ENCODE peak calls at places on chromosomes 3 and 15, in nine cellular contexts. B is RWPE1; Y is astrocyte of the spinal cord; D is suprapubic skin; G is CD4-positive, alpha-beta T cell; P is cardiac fibroblast; H is AG09309; O is activated CD8-positive, alpha-beta T cell treated with anti-CD3 and anti-CD28 coated beads for 36 hours; Q is testis. V is an unnamed sample.

GRCh38 chr15:60326824-60327654 is 70.7 kb downstream of the ANXA2 start:
- DNase-seq in B (peak), Y (peak), D (no peak), G (peak), P (peak), H (peak), O (peak), Q (peak), V (no peak)

GRCh38 chr15:45732544-45733130 is 97.8 kb downstream of the SQOR start:
- DNase-seq in B (no peak), Y (no peak), D (no peak), G (no peak), P (peak), H (no peak), O (no peak), Q (no peak), V (no peak)

GRCh38 chr3:17140670-17141505 is 256.1 kb downstream of the PLCL2 start:
- DNase-seq in B (no peak), Y (no peak), D (no peak), G (no peak), P (peak), H (no peak), O (no peak), Q (peak), V (peak)

GRCh38 chr3:8324727-8325126 is 176.9 kb upstream of the LMCD1 start:
- DNase-seq in B (no peak), Y (peak), D (no peak), G (peak), P (peak), H (peak), O (peak), Q (peak), V (no peak)

GRCh38 chr3:82493858-82494257 is 732.4 kb upstream of the GBE1 start:
- DNase-seq in B (no peak), Y (no peak), D (no peak), G (no peak), P (no peak), H (no peak), O (no peak), Q (no peak), V (no peak)

GRCh38 chr3:185796431-185797107 is 28.3 kb downstream of the IGF2BP2 start:
- DNase-seq in B (peak), Y (peak), D (no peak), G (no peak), P (peak), H (no peak), O (no peak), Q (no peak), V (no peak)

GRCh38 chr15:40511093-40511471 is 40.3 kb downstream of the CHST14 start:
- DNase-seq in B (no peak), Y (no peak), D (no peak), G (no peak), P (no peak), H (no peak), O (peak), Q (no peak), V (no peak)

GRCh38 chr15:101358895-101359294 is 63.8 kb upstream of the SNRPA1 start:
- DNase-seq in B (peak), Y (no peak), D (no peak), G (no peak), P (no peak), H (no peak), O (no peak), Q (no peak), V (no peak)

GRCh38 chr3:183885766-183886165 is 1.1 kb upstream of the PARL start:
- DNase-seq in B (no peak), Y (no peak), D (no peak), G (no peak), P (no peak), H (no peak), O (no peak), Q (no peak), V (no peak)

GRCh38 chr3:33167716-33168339 is 50.8 kb downstream of the SUSD5 start:
- DNase-seq in B (no peak), Y (peak), D (no peak), G (no peak), P (no peak), H (no peak), O (no peak), Q (no peak), V (no peak)

GRCh38 chr15:86213888-86214287 is 134.2 kb downstream of the AGBL1 start:
- DNase-seq in B (no peak), Y (no peak), D (no peak), G (no peak), P (no peak), H (no peak), O (no peak), Q (no peak), V (no peak)

GRCh38 chr15:86213420-86213819 is 133.7 kb downstream of the AGBL1 start:
- DNase-seq in B (no peak), Y (no peak), D (no peak), G (no peak), P (no peak), H (no peak), O (no peak), Q (no peak), V (no peak)
- TF ChIP-seq CTCF in B (no peak), Y (no peak), D (no peak), G (no peak), P (no peak), H (no peak), O (no peak), Q (no peak), V (no peak)

DNA sequence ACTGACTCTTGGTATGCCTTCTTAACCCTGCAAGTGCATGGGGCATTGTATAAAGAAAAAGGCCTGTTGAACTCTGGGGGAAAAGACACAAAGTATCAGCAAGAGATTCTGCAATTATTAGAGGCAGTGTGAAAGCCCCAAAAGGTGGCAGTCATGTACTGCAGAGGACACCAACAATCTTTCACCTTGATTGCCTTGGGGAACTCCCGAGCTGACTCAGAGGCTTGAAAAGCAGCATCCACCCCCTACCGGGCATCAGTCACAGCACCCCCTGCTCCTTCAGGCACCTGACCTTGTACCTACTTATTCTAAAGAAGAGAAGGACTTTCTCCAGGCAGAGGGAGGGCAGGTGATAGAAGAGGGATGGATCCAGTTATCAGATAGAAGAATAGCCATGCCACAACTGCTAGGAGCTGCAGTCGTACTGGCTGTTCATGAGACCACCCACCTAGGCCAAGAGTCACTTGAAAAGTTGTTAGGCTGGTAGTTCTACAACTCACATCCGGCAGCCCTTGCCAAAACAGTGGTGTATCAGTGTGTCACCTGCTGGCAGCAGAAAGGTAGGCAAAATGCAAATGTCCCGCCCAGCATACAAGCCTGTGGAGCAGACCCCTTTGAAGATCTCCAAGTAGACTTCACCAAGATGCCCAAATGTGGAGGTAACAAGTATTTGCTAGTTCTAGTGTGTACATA is 241.6 kb upstream of the CNTN6 start:
- DNase-seq in B (no peak), Y (no peak), D (no peak), G (no peak), P (no peak), H (no peak), O (peak), Q (no peak), V (no peak)
- TF ChIP-seq CTCF in B (no peak), Y (no peak), D (no peak), G (no peak), P (peak), H (no peak), O (no peak), Q (no peak), V (no peak)

GRCh38 chr15:85592148-85592547 is 202.6 kb downstream of the KLHL25 start:
- DNase-seq in B (peak), Y (peak), D (no peak), G (no peak), P (peak), H (no peak), O (no peak), Q (no peak), V (no peak)
- TF ChIP-seq CTCF in B (no peak), Y (peak), D (no peak), G (peak), P (peak), H (peak), O (no peak), Q (no peak), V (peak)

DNA sequence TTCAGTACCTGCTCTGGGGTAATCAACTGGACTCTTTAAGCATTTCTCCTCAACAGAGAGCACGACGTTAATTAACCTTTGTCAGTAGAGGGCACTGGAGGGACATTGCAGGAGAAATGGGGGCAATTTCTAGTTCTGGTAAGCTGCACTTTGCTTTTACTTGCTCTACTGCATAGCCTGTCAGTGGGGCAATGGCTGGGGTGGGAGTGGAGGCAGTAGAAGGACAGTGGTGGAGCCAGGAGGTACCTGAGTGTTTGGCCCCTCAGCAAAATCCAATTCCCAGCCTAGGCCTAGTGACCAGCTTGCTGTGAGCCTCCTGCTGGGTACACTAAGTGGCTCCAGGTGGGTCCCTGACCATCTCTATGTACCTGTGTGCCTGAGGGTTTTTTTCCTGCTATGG is 18.3 kb upstream of the MED12L start:
- DNase-seq in B (no peak), Y (no peak), D (no peak), G (no peak), P (peak), H (no peak), O (peak), Q (no peak), V (no peak)
- TF ChIP-seq CTCF in B (no peak), Y (no peak), D (no peak), G (no peak), P (peak), H (no peak), O (peak), Q (no peak), V (no peak)

DNA sequence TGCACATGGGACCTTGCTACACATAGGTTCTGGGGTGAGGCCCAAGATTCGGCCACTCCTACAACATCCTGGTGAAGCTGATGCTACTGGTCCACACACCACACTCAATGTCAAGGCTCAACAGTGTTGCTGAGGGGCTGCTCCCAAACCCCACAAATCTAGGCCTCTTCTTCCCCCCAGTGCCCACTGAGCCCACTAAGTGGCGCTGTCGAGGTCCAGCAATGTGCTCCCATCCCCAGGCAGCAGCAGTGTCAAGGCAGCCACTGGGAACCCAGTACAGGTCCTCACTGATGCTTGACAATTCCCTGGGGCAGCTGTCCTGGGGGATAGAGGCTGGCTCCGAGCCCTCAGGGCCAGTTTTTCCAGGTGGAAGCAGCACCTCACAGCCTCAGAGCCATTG is 21.5 kb downstream of the SCN5A start:
- DNase-seq in B (no peak), Y (no peak), D (no peak), G (no peak), P (no peak), H (no peak), O (peak), Q (no peak), V (no peak)
- TF ChIP-seq CTCF in B (no peak), Y (peak), D (no peak), G (no peak), P (peak), H (peak), O (peak), Q (no peak), V (peak)